ENCODE peak calls at places on chromosomes 12 and 14, in nine cellular contexts. V is fibroblast of pulmonary artery, L is H7, Z is NT2/D1, J is HFF-Myc, F is left ventricle myocardium inferior, C is brain microvascular endothelial cell, G is foreskin fibroblast, H is kidney epithelial cell. D is an unnamed sample.

GRCh38 chr12:79063258-79063657 is 198.7 kb downstream of the SYT1 start:
- DNase-seq in V (peak), C (peak), H (no peak), F (no peak), G (peak), L (no peak), J (no peak), Z (no peak), D (no peak)

GRCh38 chr14:77107228-77107627 is 9.2 kb downstream of the CIPC start:
- DNase-seq in V (no peak), L (no peak), J (no peak), F (peak), Z (no peak), H (no peak), C (no peak), G (peak), D (no peak)

GRCh38 chr14:35949933-35950332 is 123.8 kb downstream of the BRMS1L start:
- DNase-seq in H (no peak), J (no peak), F (no peak), V (peak), C (no peak), Z (no peak), L (no peak), G (no peak), D (no peak)

GRCh38 chr12:106125351-106126085 is 13.2 kb downstream of the NUAK1 start:
- DNase-seq in G (no peak), J (no peak), H (no peak), Z (no peak), C (no peak), V (no peak), F (no peak), L (no peak), D (no peak)

GRCh38 chr14:101404426-101405170 is 156.7 kb upstream of the DIO3 start:
- DNase-seq in C (no peak), Z (no peak), L (peak), V (no peak), H (no peak), G (no peak), F (no peak), J (no peak), D (no peak)

GRCh38 chr12:109757671-109758265 is 44.1 kb downstream of the FAM222A start:
- DNase-seq in H (no peak), G (no peak), Z (no peak), L (peak), F (no peak), V (no peak), C (no peak), J (no peak), D (no peak)

GRCh38 chr14:49594347-49595089 is 4.2 kb upstream of the LRR1 start:
- DNase-seq in F (no peak), G (peak), V (peak), Z (no peak), H (no peak), C (peak), L (no peak), J (peak), D (peak)

GRCh38 chr12:124217508-124217981 is 77.3 kb upstream of the RFLNA start:
- DNase-seq in G (no peak), F (no peak), C (peak), H (no peak), L (no peak), J (no peak), Z (no peak), V (no peak), D (peak)

GRCh38 chr12:109704371-109705098 is 9.1 kb upstream of the FAM222A start:
- DNase-seq in C (no peak), H (no peak), J (no peak), Z (no peak), L (no peak), F (no peak), G (no peak), V (no peak), D (no peak)

GRCh38 chr12:24929953-24930352 is 18.9 kb downstream of the BCAT1 start:
- DNase-seq in G (no peak), H (no peak), F (no peak), V (no peak), C (no peak), Z (no peak), L (peak), J (no peak), D (no peak)

GRCh38 chr12:113766880-113767878 is 198.9 kb downstream of the RBM19 start:
- DNase-seq in V (peak), L (no peak), F (no peak), Z (peak), J (peak), H (peak), C (peak), G (peak), D (peak)

GRCh38 chr14:23067847-23068791 is 10.8 kb upstream of the CDH24 start:
- DNase-seq in F (no peak), H (no peak), V (no peak), G (peak), C (no peak), J (no peak), Z (no peak), L (peak), D (no peak)

GRCh38 chr12:89544730-89545184 is 18.9 kb upstream of the POC1B start:
- DNase-seq in G (peak), F (peak), Z (no peak), V (peak), L (no peak), J (peak), C (peak), H (no peak), D (peak)

GRCh38 chr14:61229475-61229888 is 51.7 kb downstream of the TMEM30B start:
- DNase-seq in J (no peak), H (no peak), F (no peak), V (no peak), C (no peak), L (no peak), Z (no peak), G (no peak), D (no peak)

GRCh38 chr12:94587266-94588241 is 62.8 kb downstream of the TMCC3 start:
- DNase-seq in F (no peak), C (no peak), L (no peak), J (no peak), G (no peak), Z (no peak), V (no peak), H (no peak), D (no peak)

GRCh38 chr14:74980746-74981661 is 21.7 kb upstream of the EIF2B2 start:
- DNase-seq in C (peak), J (no peak), G (peak), Z (no peak), V (peak), L (peak), F (no peak), H (no peak), D (peak)

GRCh38 chr12:3882896-3883564 is 9.8 kb upstream of the PARP11 start:
- DNase-seq in V (peak), F (no peak), C (peak), J (no peak), G (peak), H (no peak), Z (peak), L (peak), D (peak)

GRCh38 chr14:37899365-37899764 is 303.9 kb downstream of the TTC6 start:
- DNase-seq in J (no peak), G (no peak), Z (no peak), V (no peak), L (no peak), C (no peak), H (no peak), F (no peak), D (no peak)

GRCh38 chr12:69284131-69284530 is 44.8 kb downstream of the CPSF6 start:
- DNase-seq in L (peak), G (peak), J (peak), H (peak), C (peak), Z (peak), F (peak), V (peak), D (peak)

GRCh38 chr12:57726884-57727757 is 11.4 kb downstream of the AGAP2 start:
- DNase-seq in L (peak), H (no peak), J (no peak), C (no peak), G (no peak), Z (no peak), F (peak), V (no peak), D (peak)

GRCh38 chr12:124484526-124484953 is 82.9 kb downstream of the NCOR2 start:
- DNase-seq in J (no peak), C (no peak), L (no peak), F (peak), V (no peak), Z (no peak), G (no peak), H (no peak), D (no peak)

GRCh38 chr14:90017371-90017770 is 44.4 kb upstream of the KCNK13 start:
- DNase-seq in L (no peak), G (peak), Z (no peak), H (no peak), V (peak), C (no peak), F (no peak), J (no peak), D (peak)

GRCh38 chr12:31029916-31030562 is 43.6 kb upstream of the DDX11 start:
- DNase-seq in G (no peak), Z (no peak), F (peak), V (no peak), L (no peak), C (no peak), H (no peak), J (no peak), D (no peak)

DNA sequence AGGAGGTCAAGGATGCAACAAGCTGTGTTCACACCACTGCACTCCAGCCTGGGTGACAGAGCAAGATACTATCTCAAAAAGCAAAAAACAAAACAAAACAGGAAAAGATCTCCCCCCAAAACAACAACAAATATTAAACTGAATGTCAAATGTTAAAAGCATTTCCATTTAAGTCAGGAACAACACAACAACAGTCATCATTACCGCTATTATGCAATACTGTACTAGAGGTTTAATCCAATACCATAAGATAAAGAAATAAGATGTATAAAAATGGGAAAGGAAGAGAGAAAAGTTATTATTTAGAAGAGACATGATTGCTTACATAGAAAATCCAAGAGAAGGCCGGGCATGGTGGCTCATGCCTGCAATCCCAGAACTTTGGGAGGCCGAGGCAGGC is 36.6 kb downstream of the FERMT2 start:
- DNase-seq in V (no peak), G (no peak), H (no peak), Z (no peak), J (no peak), L (no peak), F (no peak), C (no peak), D (no peak)
- H3K4me3 ChIP-seq in V (no peak), G (no peak), H (no peak), Z (no peak), J (no peak), L (no peak), F (no peak), C (no peak), D (no peak)

DNA sequence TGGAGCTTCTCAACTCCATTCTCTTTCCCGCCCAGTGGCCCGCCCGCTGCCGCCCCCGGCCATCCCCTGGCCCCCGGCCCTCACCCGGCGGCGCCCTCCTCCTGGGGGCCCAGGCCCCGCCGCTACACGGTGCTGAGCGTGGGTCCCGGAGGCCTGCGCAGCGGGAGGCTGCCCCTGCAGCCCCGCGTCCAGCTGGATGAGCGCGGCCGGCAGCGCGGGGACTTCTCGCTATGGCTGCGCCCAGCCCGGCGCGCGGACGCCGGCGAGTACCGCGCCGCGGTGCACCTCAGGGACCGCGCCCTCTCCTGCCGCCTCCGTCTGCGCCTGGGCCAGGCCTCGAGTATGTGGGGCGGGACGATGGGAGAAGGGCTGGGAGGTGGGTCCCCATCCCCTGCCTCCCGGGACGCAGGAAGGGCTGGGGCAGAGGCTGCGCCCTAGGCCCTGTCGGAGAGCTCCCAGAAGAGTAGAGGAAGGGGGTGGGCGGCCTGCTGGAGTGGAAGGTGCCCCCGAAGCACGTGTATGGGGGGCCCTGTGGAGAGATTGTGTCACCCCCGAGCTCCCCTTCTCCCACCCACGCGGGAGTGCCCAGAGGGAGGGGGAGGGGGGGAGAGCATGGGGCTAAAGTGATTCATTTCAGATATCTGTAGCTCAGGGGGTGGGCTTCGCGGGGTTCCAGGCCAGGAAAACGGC is 1.5 kb downstream of the LAG3 start:
- DNase-seq in H (no peak), F (no peak), V (no peak), J (no peak), G (peak), C (no peak), L (peak), Z (no peak), D (no peak)
- H3K4me3 ChIP-seq in H (no peak), F (peak), V (no peak), J (no peak), G (no peak), C (no peak), L (peak), Z (peak), D (no peak)

GRCh38 chr12:12792421-12792820 is 7.0 kb downstream of the APOLD1 start:
- DNase-seq in V (no peak), F (no peak), L (no peak), G (no peak), J (no peak), Z (no peak), C (no peak), H (no peak), D (no peak)

GRCh38 chr12:12788675-12789368 is 3.4 kb downstream of the APOLD1 start:
- DNase-seq in H (no peak), F (no peak), J (peak), L (peak), Z (peak), V (peak), G (peak), C (no peak), D (peak)

GRCh38 chr12:12790956-12791355 is 5.5 kb downstream of the APOLD1 start:
- DNase-seq in Z (no peak), J (no peak), L (no peak), G (no peak), H (no peak), C (no peak), V (no peak), F (no peak), D (no peak)

GRCh38 chr12:12794686-12795085 is 9.2 kb downstream of the APOLD1 start:
- DNase-seq in Z (no peak), L (no peak), V (no peak), G (no peak), H (no peak), J (no peak), C (no peak), F (no peak), D (no peak)

GRCh38 chr12:12791756-12792346 is 6.4 kb downstream of the APOLD1 start:
- DNase-seq in V (no peak), Z (no peak), H (no peak), C (no peak), L (no peak), J (no peak), G (peak), F (peak), D (peak)
- H3K4me3 ChIP-seq in V (no peak), Z (no peak), H (no peak), C (no peak), L (no peak), J (no peak), G (no peak), F (peak), D (no peak)

GRCh38 chr12:52243264-52243773 is 10.3 kb downstream of the KRT7 start:
- DNase-seq in L (no peak), J (no peak), G (no peak), Z (no peak), H (no peak), F (no peak), C (no peak), V (no peak), D (peak)
- H3K4me3 ChIP-seq in L (no peak), J (no peak), G (no peak), Z (no peak), H (no peak), F (no peak), C (no peak), V (no peak), D (no peak)

DNA sequence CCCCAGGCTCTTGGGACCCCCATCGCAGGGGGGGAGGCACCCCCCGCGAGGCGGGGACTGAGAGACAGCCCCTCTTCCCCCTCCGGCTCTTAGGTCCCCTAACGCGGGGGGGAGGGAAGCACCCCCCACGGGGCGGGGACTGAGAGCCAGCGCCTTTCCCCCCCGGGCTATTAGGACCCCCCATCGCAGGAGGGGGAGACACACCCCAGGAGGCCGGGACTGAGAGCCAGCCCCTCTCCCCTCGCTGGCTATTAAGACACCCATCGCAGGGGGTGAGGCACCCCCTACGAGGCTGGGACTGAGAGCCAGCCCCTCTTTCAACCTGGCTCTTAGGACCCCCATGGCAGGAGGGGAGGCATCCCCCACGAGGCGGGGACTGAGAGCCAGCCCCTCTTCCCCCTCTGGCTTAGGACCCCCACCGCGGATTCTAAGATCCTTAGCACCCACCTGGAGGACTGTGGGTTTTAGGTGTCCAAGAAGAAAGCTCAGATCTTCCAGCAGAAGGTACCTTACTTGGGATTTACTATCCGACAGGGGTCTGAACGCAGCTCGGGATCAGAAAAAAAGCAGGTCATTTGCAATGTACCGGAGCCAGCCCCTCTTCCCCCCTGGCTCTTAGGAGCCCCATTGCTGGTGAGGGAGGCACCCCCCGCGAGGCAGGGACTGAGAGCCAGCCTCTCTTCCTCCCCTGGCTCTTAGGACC is 197.8 kb upstream of the PZP start:
- DNase-seq in Z (no peak), L (peak), F (no peak), H (no peak), G (no peak), J (no peak), V (no peak), C (no peak), D (no peak)
- H3K4me3 ChIP-seq in Z (peak), L (peak), F (peak), H (no peak), G (no peak), J (no peak), V (no peak), C (no peak), D (no peak)

GRCh38 chr14:103530390-103530789 is 1.4 kb downstream of the TRMT61A start:
- DNase-seq in Z (no peak), G (no peak), J (no peak), F (no peak), V (peak), C (no peak), L (peak), H (no peak), D (peak)
- H3K4me3 ChIP-seq in Z (no peak), G (peak), J (peak), F (peak), V (no peak), C (no peak), L (no peak), H (no peak), D (no peak)

D was measured in fibroblast of villous mesenchyme.